ENCODE peak calls at places on chromosomes 6 and 20, in four cellular contexts. P is tibial nerve, L is IMR-90, T is uterus. N is an unnamed sample.
A peak's percentile ranks its signal among the peaks of the same experiment; 100 is the strongest.

GRCh38 chr6:37514377-37514776 is 14.7 kb upstream of the CCDC167 start:
- DNase-seq in P (no peak), L (peak; percentile 77), T (no peak), N (no peak)

GRCh38 chr6:33091957-33092356 is 16.2 kb downstream of the HLA-DPB1 start:
- DNase-seq in L (no peak), P (peak; percentile 33), T (no peak), N (no peak)

GRCh38 chr6:138988469-138988834 is 399 bp upstream of the REPS1 start:
- DNase-seq in T (no peak), L (peak; percentile 4), P (no peak), N (no peak)

GRCh38 chr6:131792091-131792496 is 15.7 kb upstream of the ENPP1 start:
- DNase-seq in L (peak; percentile 49), P (no peak), T (no peak), N (no peak)

GRCh38 chr20:1844723-1845523 is 50.3 kb upstream of the SIRPA start:
- DNase-seq in T (peak; percentile 22), L (peak; percentile 92), P (peak; percentile 72), N (peak; percentile 62)

GRCh38 chr6:149094934-149095341 is 222.6 kb upstream of the TAB2 start:
- DNase-seq in P (no peak), L (peak; percentile 48), T (no peak), N (no peak)

GRCh38 chr6:35879151-35879550 is 41.7 kb downstream of the SRPK1 start:
- DNase-seq in P (no peak), T (no peak), L (no peak), N (no peak)

GRCh38 chr6:108626777-108627176 is 66.1 kb downstream of the FOXO3 start:
- DNase-seq in T (no peak), L (no peak), P (no peak), N (no peak)

GRCh38 chr6:154432533-154433476 is 76.2 kb upstream of the IPCEF1 start:
- DNase-seq in P (no peak), T (no peak), L (no peak), N (no peak)

GRCh38 chr6:168007592-168008338 is 10.3 kb downstream of the KIF25 start:
- DNase-seq in P (peak; percentile 52), L (peak; percentile 99), T (no peak), N (peak; percentile 74)

GRCh38 chr6:90087103-90087833 is 193.0 kb downstream of the GJA10 start:
- DNase-seq in T (peak; percentile 27), L (peak; percentile 64), P (no peak), N (no peak)

GRCh38 chr20:603116-603640 is 6.9 kb downstream of the TCF15 start:
- DNase-seq in P (no peak), L (no peak), T (no peak), N (no peak)

GRCh38 chr6:125826695-125827463 is 36.1 kb downstream of the NCOA7 start:
- DNase-seq in T (no peak), P (no peak), L (no peak), N (no peak)

GRCh38 chr6:111676383-111676782 is 70.7 kb upstream of the TRAF3IP2 start:
- DNase-seq in T (no peak), P (no peak), L (no peak), N (no peak)

GRCh38 chr6:835476-836160 is 142.7 kb upstream of the EXOC2 start:
- DNase-seq in P (no peak), T (no peak), L (no peak), N (no peak)

GRCh38 chr6:50021894-50022293 is at the start of gene DEFB110:
- DNase-seq in L (no peak), T (no peak), P (no peak), N (no peak)

GRCh38 chr6:402901-403658 is 11.5 kb downstream of the IRF4 start:
- DNase-seq in T (no peak), L (no peak), P (no peak), N (no peak)

GRCh38 chr6:34146021-34146782 is at the start of gene GRM4:
- DNase-seq in P (no peak), T (no peak), L (no peak), N (no peak)

GRCh38 chr6:56806368-56806767 is 148.5 kb upstream of the BEND6 start:
- DNase-seq in P (no peak), L (no peak), T (no peak), N (no peak)

GRCh38 chr20:37946946-37947345 is 44.0 kb downstream of the VSTM2L start:
- DNase-seq in P (no peak), T (no peak), L (no peak), N (peak; percentile 32)

GRCh38 chr6:81767163-81768000 is 14.9 kb upstream of the TENT5A start:
- DNase-seq in P (no peak), T (no peak), L (peak; percentile 41), N (no peak)

GRCh38 chr6:152368761-152369624 is 268.2 kb downstream of the SYNE1 start:
- DNase-seq in L (peak; percentile 35), P (no peak), T (peak; percentile 44), N (peak; percentile 27)

GRCh38 chr20:49323622-49324238 is 45.9 kb upstream of the ZNFX1 start:
- DNase-seq in T (no peak), P (peak; percentile 31), L (peak; percentile 74), N (no peak)

GRCh38 chr20:10476319-10476724 is 41.2 kb downstream of the SLX4IP start:
- DNase-seq in T (no peak), P (no peak), L (peak; percentile 51), N (no peak)

GRCh38 chr6:107756661-107757060 is 67.5 kb downstream of the SCML4 start:
- DNase-seq in P (no peak), L (no peak), T (no peak), N (no peak)

GRCh38 chr6:160697826-160698225 is 4.2 kb upstream of the PLG start:
- DNase-seq in T (no peak), L (no peak), P (no peak), N (no peak)

GRCh38 chr6:62280099-62280498 is 5.9 kb downstream of the KHDRBS2 start:
- DNase-seq in P (no peak), L (no peak), T (no peak), N (no peak)

GRCh38 chr20:52365688-52366087 is 174.1 kb upstream of the ZFP64 start:
- DNase-seq in T (no peak), L (no peak), P (no peak), N (no peak)

GRCh38 chr6:151675746-151676459 is 131.6 kb upstream of the ESR1 start:
- DNase-seq in L (peak; percentile 4), P (no peak), T (no peak), N (no peak)

GRCh38 chr6:44642870-44643522 is 255.5 kb downstream of the CDC5L start:
- DNase-seq in T (no peak), L (peak; percentile 18), P (no peak), N (no peak)

GRCh38 chr20:51022227-51022802 is 592 bp downstream of the KCNG1 start:
- DNase-seq in P (no peak), L (no peak), T (no peak), N (no peak)
- H3K4me3 ChIP-seq in P (peak overlapping the region; percentile 56), L (peak overlapping the region; percentile 76), T (peak overlapping the region; percentile 37), N (no peak overlapping the region)

GRCh38 chr20:62401331-62401779 is 5.7 kb downstream of the CABLES2 start:
- DNase-seq in T (no peak), L (no peak), P (no peak), N (no peak)
- TF ChIP-seq CTCF in T (no peak), L (no peak), P (no peak), N (no peak)

DNA sequence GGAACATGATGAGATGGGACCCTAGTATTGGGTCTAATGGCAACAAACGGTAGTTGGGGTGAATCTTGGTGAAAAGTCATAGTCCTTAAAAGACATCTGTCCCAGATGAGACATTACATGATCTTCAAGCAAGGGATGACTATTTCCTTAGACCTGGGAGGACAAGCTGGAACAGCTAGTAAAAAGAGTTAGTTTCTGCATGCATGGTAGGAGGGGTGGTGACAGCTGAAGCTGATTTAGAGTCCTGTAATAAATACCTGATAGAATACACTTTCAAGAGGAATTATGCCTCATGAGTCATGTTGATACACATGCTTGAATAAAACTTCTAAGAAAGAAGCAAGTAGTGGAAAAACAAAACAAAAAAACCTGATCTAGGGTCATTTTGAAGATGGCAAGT is 247.4 kb downstream of the CD109 start:
- DNase-seq in P (no peak), T (no peak), L (no peak), N (no peak)
- TF ChIP-seq POLR2A in P (no peak), T (no peak), L (no peak), N (no peak)

DNA sequence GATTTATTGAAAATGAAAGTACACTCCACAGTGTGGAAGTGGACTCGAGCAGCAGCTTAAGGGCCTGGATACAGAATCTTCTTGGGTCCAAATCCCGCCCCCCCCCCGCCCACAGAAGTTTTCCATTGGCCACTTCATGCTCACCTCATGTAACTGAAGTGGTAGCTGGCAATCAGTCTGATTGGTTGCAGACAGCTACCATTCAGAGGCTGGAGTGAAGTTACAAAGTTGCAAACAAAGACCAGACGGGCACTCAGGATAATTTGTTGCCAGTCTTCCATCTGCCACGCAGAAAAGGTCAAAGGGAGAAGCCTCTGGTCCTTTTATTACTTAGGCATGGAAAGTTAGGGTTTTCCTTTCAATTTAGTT is 25.8 kb upstream of the FABP7 start:
- DNase-seq in P (no peak), L (no peak), T (no peak), N (no peak)
- H3K4me3 ChIP-seq in P (no peak overlapping the region), L (peak overlapping the region; percentile 11), T (no peak overlapping the region), N (no peak overlapping the region)

GRCh38 chr6:3061501-3061941 is 6.8 kb upstream of the RIPK1 start:
- DNase-seq in T (no peak), P (no peak), L (peak; percentile 84), N (no peak)
- TF ChIP-seq CTCF in T (no peak), P (no peak), L (peak; percentile 39), N (no peak)

DNA sequence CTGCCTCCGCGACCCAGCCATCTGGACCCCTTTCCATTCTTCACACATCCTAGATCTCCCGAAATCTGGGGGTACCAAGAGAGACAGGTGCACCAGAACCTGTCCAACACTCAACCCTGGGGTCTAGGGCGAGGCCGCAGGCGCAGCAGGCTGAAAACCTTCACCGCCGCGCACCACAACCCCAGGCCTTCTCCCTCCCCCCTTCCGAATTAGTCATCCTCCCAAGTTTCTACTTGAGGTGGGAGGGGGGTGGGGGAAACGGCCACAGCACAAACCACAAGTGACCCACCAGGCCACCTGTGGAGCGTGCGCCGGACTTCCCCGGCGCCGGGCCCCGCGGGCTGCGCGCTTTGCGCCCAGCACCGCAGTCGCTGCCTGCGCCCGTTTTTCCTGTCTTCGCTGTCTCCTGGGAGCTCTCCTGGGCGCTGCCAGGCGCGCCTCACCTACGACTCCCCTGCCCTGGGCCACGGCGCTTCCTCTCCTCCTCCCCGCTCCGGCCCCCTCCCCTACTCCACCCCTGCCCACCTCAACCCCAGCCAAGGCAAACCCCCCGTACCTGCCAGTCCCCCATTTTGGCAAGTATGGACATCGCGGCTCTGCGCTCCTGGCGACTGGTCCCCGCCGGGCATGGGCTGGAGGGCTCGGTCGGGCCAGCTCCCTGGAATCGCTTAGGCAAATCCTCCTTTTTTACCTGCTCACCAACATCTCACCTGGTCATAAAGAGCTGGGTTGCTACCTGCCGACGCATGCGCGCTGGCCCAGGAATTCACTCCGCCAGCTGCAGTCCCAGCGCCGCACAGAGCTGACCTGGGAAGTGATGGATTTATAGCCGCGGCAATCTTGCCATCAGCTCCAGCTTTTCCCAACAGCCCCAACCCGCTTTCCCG is 4.2 kb upstream of the TFAP2A start:
- DNase-seq in P (no peak), L (peak; percentile 47), T (no peak), N (no peak)
- TF ChIP-seq POLR2A in P (no peak), L (no peak), T (no peak), N (no peak)

N was measured in lower leg skin.